ENCODE peak calls at places on chromosome 10, in six cellular contexts. Z, V, O, I, M and G are unnamed samples.

GRCh38 chr10:123144697-123145541 is 3.0 kb upstream of the HMX2 start:
- DNase-seq in M (no peak), I (no peak), Z (no peak), V (no peak), O (no peak), G (no peak)

GRCh38 chr10:129761166-129761565 is 202.9 kb downstream of the EBF3 start:
- DNase-seq in I (no peak), Z (no peak), O (peak), M (no peak), V (no peak), G (no peak)

GRCh38 chr10:96370575-96371157 is 11.9 kb upstream of the OPALIN start:
- DNase-seq in V (no peak), O (peak), Z (no peak), M (peak), I (peak), G (no peak)

GRCh38 chr10:31134303-31134928 is 102.8 kb upstream of the ZNF438 start:
- DNase-seq in O (no peak), V (peak), Z (no peak), M (no peak), I (no peak), G (peak)

GRCh38 chr10:131733596-131733995 is 167.2 kb upstream of the PPP2R2D start:
- DNase-seq in O (no peak), V (no peak), Z (no peak), M (no peak), I (no peak), G (no peak)

GRCh38 chr10:53477313-53477675 is 704.7 kb upstream of the MBL2 start:
- DNase-seq in O (no peak), I (no peak), Z (no peak), M (no peak), V (no peak), G (no peak)

GRCh38 chr10:48683893-48684292 is 780 bp upstream of the WDFY4 start:
- DNase-seq in Z (no peak), O (no peak), I (no peak), V (no peak), M (no peak), G (no peak)

GRCh38 chr10:31929260-31929985 is 792 bp upstream of the ARHGAP12 start:
- DNase-seq in V (no peak), O (peak), M (peak), Z (no peak), I (peak), G (peak)

GRCh38 chr10:132134541-132135397 is 52.0 kb upstream of the DPYSL4 start:
- DNase-seq in M (no peak), O (no peak), Z (no peak), V (no peak), I (no peak), G (peak)

GRCh38 chr10:106504536-106504935 is 660.0 kb downstream of the SORCS1 start:
- DNase-seq in V (no peak), O (no peak), M (no peak), I (no peak), Z (no peak), G (no peak)

GRCh38 chr10:132685121-132685891 is 100.6 kb downstream of the NKX6-2 start:
- DNase-seq in Z (no peak), O (no peak), I (no peak), V (no peak), M (no peak), G (peak)

GRCh38 chr10:13973742-13974141 is 357.0 kb downstream of the FRMD4A start:
- DNase-seq in V (no peak), M (no peak), I (no peak), Z (peak), O (no peak), G (no peak)

GRCh38 chr10:84818956-84819355 is 490.6 kb downstream of the CCSER2 start:
- DNase-seq in O (no peak), M (no peak), Z (no peak), I (no peak), V (no peak), G (no peak)

GRCh38 chr10:24821986-24822385 is 98.3 kb upstream of the ARHGAP21 start:
- DNase-seq in I (no peak), O (no peak), V (no peak), Z (no peak), M (no peak), G (no peak)

GRCh38 chr10:73965890-73966768 is 31.8 kb upstream of the VCL start:
- DNase-seq in Z (peak), O (no peak), I (no peak), M (peak), V (peak), G (no peak)

GRCh38 chr10:6271663-6272062 is 68.9 kb downstream of the PFKFB3 start:
- DNase-seq in I (no peak), V (no peak), Z (no peak), M (no peak), O (no peak), G (no peak)

GRCh38 chr10:113565364-113565763 is 12.5 kb downstream of the HABP2 start:
- DNase-seq in Z (no peak), V (no peak), I (no peak), M (no peak), O (no peak), G (no peak)

GRCh38 chr10:21334891-21335696 is 190.4 kb downstream of the SKIDA1 start:
- DNase-seq in I (no peak), M (peak), V (peak), O (no peak), Z (peak), G (no peak)

GRCh38 chr10:129765664-129766550 is 198.2 kb downstream of the EBF3 start:
- DNase-seq in V (no peak), Z (no peak), M (no peak), I (no peak), O (peak), G (no peak)

GRCh38 chr10:102159831-102160230 is 7.6 kb downstream of the NOLC1 start:
- DNase-seq in O (no peak), M (no peak), V (no peak), Z (no peak), I (no peak), G (no peak)

GRCh38 chr10:60646966-60647796 is 131.1 kb upstream of the CDK1 start:
- DNase-seq in I (peak), M (peak), O (no peak), Z (no peak), V (peak), G (peak)

GRCh38 chr10:69337312-69338132 is 59.2 kb downstream of the HK1 start:
- DNase-seq in V (peak), O (no peak), Z (no peak), M (peak), I (no peak), G (no peak)

GRCh38 chr10:131810036-131810804 is 90.6 kb upstream of the PPP2R2D start:
- DNase-seq in M (no peak), O (peak), Z (no peak), V (no peak), I (no peak), G (no peak)

GRCh38 chr10:76583711-76584161 is 1053.9 kb downstream of the KCNMA1 start:
- DNase-seq in M (no peak), O (no peak), I (no peak), V (peak), Z (peak), G (no peak)

GRCh38 chr10:44193156-44193555 is 191.7 kb downstream of the CXCL12 start:
- DNase-seq in Z (no peak), I (no peak), O (no peak), V (no peak), M (no peak), G (no peak)

GRCh38 chr10:21724020-21724589 is 190.1 kb downstream of the MLLT10 start:
- DNase-seq in O (no peak), M (no peak), V (no peak), I (no peak), Z (no peak), G (no peak)

GRCh38 chr10:26438534-26439269 is 561 bp downstream of the APBB1IP start:
- DNase-seq in V (no peak), Z (no peak), I (no peak), O (peak), M (no peak), G (peak)

GRCh38 chr10:103802637-103803353 is 52.6 kb downstream of the SH3PXD2A start:
- DNase-seq in O (no peak), V (no peak), Z (no peak), M (no peak), I (no peak), G (no peak)

GRCh38 chr10:8053446-8054242 is 844 bp upstream of the GATA3 start:
- DNase-seq in M (peak), O (peak), V (no peak), I (peak), Z (no peak), G (peak)

GRCh38 chr10:125769175-125769574 is 6.4 kb downstream of the MMP21 start:
- DNase-seq in I (no peak), V (no peak), M (no peak), Z (no peak), O (no peak), G (no peak)

GRCh38 chr10:1938317-1938716 is 201.0 kb upstream of the ADARB2 start:
- DNase-seq in Z (no peak), M (no peak), O (no peak), I (peak), V (no peak), G (no peak)

GRCh38 chr10:76411719-76412435 is 980.5 kb downstream of the LRMDA start:
- DNase-seq in O (no peak), Z (no peak), M (no peak), I (no peak), V (no peak), G (no peak)

GRCh38 chr10:73261362-73261995 is 9.0 kb upstream of the MRPS16 start:
- DNase-seq in O (no peak), V (no peak), M (no peak), I (no peak), Z (no peak), G (no peak)

GRCh38 chr10:110744767-110745166 is 100.6 kb downstream of the RBM20 start:
- DNase-seq in Z (no peak), M (no peak), O (no peak), I (no peak), V (no peak), G (no peak)

GRCh38 chr10:7471720-7472367 is 61.0 kb upstream of the SFMBT2 start:
- DNase-seq in O (no peak), I (peak), M (no peak), Z (no peak), V (no peak), G (no peak)

GRCh38 chr10:125407000-125407502 is 246.7 kb upstream of the CTBP2 start:
- DNase-seq in M (no peak), O (no peak), V (no peak), Z (no peak), I (no peak), G (no peak)

GRCh38 chr10:16995867-16996529 is 133.6 kb downstream of the CUBN start:
- DNase-seq in I (no peak), O (no peak), M (peak), Z (no peak), V (no peak), G (no peak)

GRCh38 chr10:45442670-45443069 is 68.7 kb downstream of the ALOX5 start:
- DNase-seq in I (no peak), M (no peak), V (no peak), O (no peak), Z (no peak), G (no peak)

GRCh38 chr10:3500408-3500856 is 284.6 kb downstream of the KLF6 start:
- DNase-seq in V (peak), O (no peak), Z (no peak), I (no peak), M (peak), G (peak)

GRCh38 chr10:110893559-110894179 is 21.9 kb downstream of the PDCD4 start:
- DNase-seq in Z (no peak), M (no peak), I (peak), V (no peak), O (no peak), G (no peak)